ENCODE peak calls at places on chromosomes 13 and 19, in four cellular contexts. G is activated T-cell treated with anti-CD3 and anti-CD28 coated beads, Interleukin-2, amount 50 U/mL, for 48 hours; A is thyroid gland; D is endothelial cell. Q is an unnamed sample.

GRCh38 chr13:76293346-76293745 is 592.9 kb downstream of the KCTD12 start:
- DNase-seq in G (no peak), A (no peak), D (no peak), Q (peak; percentile 16)

GRCh38 chr19:47049307-47049700 is 880 bp upstream of the TMEM160 start:
- DNase-seq in G (no peak), A (peak; percentile 29), D (no peak), Q (peak; percentile 91)

GRCh38 chr19:35742121-35742724 is at the start of gene IGFLR1:
- DNase-seq in G (peak; percentile 84), A (no peak), D (no peak), Q (no peak)

GRCh38 chr13:94065741-94066140 is 413.7 kb downstream of the DCT start:
- DNase-seq in G (no peak), A (no peak), D (no peak), Q (peak; percentile 56)

GRCh38 chr13:26168276-26168814 is 53.8 kb downstream of the RNF6 start:
- DNase-seq in G (no peak), A (no peak), D (no peak), Q (no peak)

GRCh38 chr13:99226493-99226892 is 25.8 kb downstream of the UBAC2 start:
- DNase-seq in G (no peak), A (no peak), D (no peak), Q (no peak)

GRCh38 chr19:10985502-10985901 is 24.7 kb downstream of the SMARCA4 start:
- DNase-seq in G (no peak), A (no peak), D (no peak), Q (no peak)

GRCh38 chr19:49515767-49516166 is 3.3 kb downstream of the FCGRT start:
- DNase-seq in G (no peak), A (no peak), D (no peak), Q (no peak)

GRCh38 chr19:10566658-10567410 is 1.0 kb upstream of the KRI1 start:
- DNase-seq in G (peak; percentile 77), A (no peak), D (no peak), Q (no peak)

GRCh38 chr19:50790898-50791562 is 815 bp downstream of the ACP4 start:
- DNase-seq in G (no peak), A (no peak), D (no peak), Q (no peak)

GRCh38 chr13:30049692-30050091 is 199.3 kb upstream of the UBL3 start:
- DNase-seq in G (no peak), A (no peak), D (no peak), Q (no peak)

GRCh38 chr13:113650731-113651148 is 7.3 kb downstream of the ATP4B start:
- DNase-seq in G (no peak), A (peak; percentile 46), D (no peak), Q (no peak)

GRCh38 chr13:45047394-45048328 is 58.3 kb downstream of the GPALPP1 start:
- DNase-seq in G (peak; percentile 83), A (peak; percentile 73), D (peak; percentile 77), Q (peak; percentile 76)

GRCh38 chr19:58055483-58055874 is 3.6 kb upstream of the ZNF135 start:
- DNase-seq in G (no peak), A (no peak), D (no peak), Q (no peak)

GRCh38 chr13:114105351-114106225 is 26.8 kb downstream of the RASA3 start:
- DNase-seq in G (no peak), A (no peak), D (no peak), Q (no peak)

GRCh38 chr19:13207237-13208130 is 57.3 kb downstream of the IER2 start:
- DNase-seq in G (no peak), A (no peak), D (no peak), Q (no peak)

GRCh38 chr19:40424637-40425449 is 949 bp downstream of the SERTAD1 start:
- DNase-seq in G (no peak), A (peak; percentile 32), D (no peak), Q (no peak)

GRCh38 chr13:35695411-35695810 is 218.9 kb upstream of the MAB21L1 start:
- DNase-seq in G (no peak), A (no peak), D (no peak), Q (no peak)